ENCODE peak calls at places on chromosomes 3 and 15, in four cellular contexts. O, C, H and V are unnamed samples.
A peak's percentile ranks its signal among the peaks of the same experiment; 100 is the strongest.

GRCh38 chr3:60957541-60957940 is 293.7 kb downstream of the FHIT start:
- ATAC-seq in O (no peak), C (no peak), H (no peak), V (no peak)

GRCh38 chr3:11610044-11610671 is 33.6 kb downstream of the VGLL4 start:
- ATAC-seq in O (no peak), C (peak; percentile 59), H (no peak), V (no peak)

GRCh38 chr15:94269954-94270353 is 38.6 kb downstream of the MCTP2 start:
- ATAC-seq in O (no peak), C (no peak), H (no peak), V (no peak)

GRCh38 chr3:10977864-10978510 is 14.6 kb upstream of the SLC6A1 start:
- ATAC-seq in O (no peak), C (no peak), H (no peak), V (no peak)

GRCh38 chr3:111765136-111765535 is 93.9 kb upstream of the PHLDB2 start:
- ATAC-seq in O (no peak), C (no peak), H (no peak), V (no peak)

GRCh38 chr3:8529197-8529637 is 27.6 kb downstream of the LMCD1 start:
- ATAC-seq in O (no peak), C (peak; percentile 64), H (no peak), V (no peak)

GRCh38 chr3:46114324-46114988 is 87.2 kb upstream of the XCR1 start:
- ATAC-seq in O (no peak), C (no peak), H (no peak), V (no peak)

GRCh38 chr3:186996356-186996755 is 66.0 kb downstream of the ST6GAL1 start:
- ATAC-seq in O (no peak), C (no peak), H (no peak), V (no peak)

GRCh38 chr3:127092368-127092767 is 100.6 kb upstream of the PRR23E start:
- ATAC-seq in O (no peak), C (no peak), H (no peak), V (no peak)